ENCODE peak calls at places on chromosomes 5 and 9, in four cellular contexts. E is HCT116, C is SK-N-SH, O is HepG2. G is an unnamed sample.

GRCh38 chr9:14347408-14348224 is 33.7 kb upstream of the NFIB start:
- DNase-seq in E (no peak), C (peak), O (no peak), G (no peak)

GRCh38 chr9:14768561-14769234 is 46.2 kb upstream of the CER1 start:
- DNase-seq in E (peak), C (peak), O (peak), G (no peak)

GRCh38 chr5:52544738-52545137 is 243.0 kb upstream of the ITGA1 start:
- DNase-seq in E (no peak), C (no peak), O (no peak), G (no peak)

GRCh38 chr9:95516736-95517558 is at the start of gene PTCH1:
- DNase-seq in E (no peak), C (peak), O (no peak), G (peak)

GRCh38 chr9:123176230-123176629 is 92.2 kb downstream of the STRBP start:
- DNase-seq in E (no peak), C (no peak), O (no peak), G (no peak)

GRCh38 chr5:6710078-6710477 is 3.2 kb upstream of the TENT4A start:
- DNase-seq in E (no peak), C (no peak), O (no peak), G (no peak)

GRCh38 chr5:89353837-89354551 is 471.0 kb upstream of the MEF2C start:
- DNase-seq in E (no peak), C (no peak), O (no peak), G (no peak)

GRCh38 chr9:126232461-126232860 is 94.2 kb upstream of the MVB12B start:
- DNase-seq in E (no peak), C (peak), O (no peak), G (no peak)

GRCh38 chr5:57777174-57777581 is 294.6 kb upstream of the ACTBL2 start:
- DNase-seq in E (no peak), C (no peak), O (no peak), G (no peak)

GRCh38 chr9:73125651-73126050 is 26.0 kb upstream of the ANXA1 start:
- DNase-seq in E (no peak), C (no peak), O (no peak), G (no peak)

GRCh38 chr9:134568116-134568515 is 73.5 kb upstream of the COL5A1 start:
- DNase-seq in E (no peak), C (no peak), O (no peak), G (no peak)

GRCh38 chr5:125530833-125531610 is 784.6 kb upstream of the ZNF608 start:
- DNase-seq in E (no peak), C (no peak), O (no peak), G (no peak)

GRCh38 chr9:126707083-126707482 is 93.4 kb downstream of the LMX1B start:
- DNase-seq in E (no peak), C (no peak), O (no peak), G (no peak)

GRCh38 chr5:23352437-23352836 is 155.0 kb upstream of the PRDM9 start:
- DNase-seq in E (no peak), C (no peak), O (peak), G (peak)

GRCh38 chr9:97385626-97386264 is 26.2 kb upstream of the TDRD7 start:
- DNase-seq in E (no peak), C (no peak), O (no peak), G (no peak)

GRCh38 chr9:126499911-126500599 is 113.7 kb upstream of the LMX1B start:
- DNase-seq in E (no peak), C (no peak), O (no peak), G (no peak)

GRCh38 chr5:65411356-65411755 is 70.4 kb downstream of the ADAMTS6 start:
- DNase-seq in E (no peak), C (no peak), O (no peak), G (no peak)

GRCh38 chr9:129712595-129713524 is 40.0 kb downstream of the PTGES start:
- DNase-seq in E (no peak), C (no peak), O (no peak), G (no peak)

GRCh38 chr9:109914280-109915027 is 134.5 kb downstream of the PALM2AKAP2 start:
- DNase-seq in E (no peak), C (no peak), O (no peak), G (no peak)

GRCh38 chr9:114737118-114737517 is 55.1 kb upstream of the TEX48 start:
- DNase-seq in E (no peak), C (no peak), O (no peak), G (no peak)

GRCh38 chr9:36314740-36315139 is 56.5 kb upstream of the GNE start:
- DNase-seq in E (no peak), C (no peak), O (no peak), G (no peak)

DNA sequence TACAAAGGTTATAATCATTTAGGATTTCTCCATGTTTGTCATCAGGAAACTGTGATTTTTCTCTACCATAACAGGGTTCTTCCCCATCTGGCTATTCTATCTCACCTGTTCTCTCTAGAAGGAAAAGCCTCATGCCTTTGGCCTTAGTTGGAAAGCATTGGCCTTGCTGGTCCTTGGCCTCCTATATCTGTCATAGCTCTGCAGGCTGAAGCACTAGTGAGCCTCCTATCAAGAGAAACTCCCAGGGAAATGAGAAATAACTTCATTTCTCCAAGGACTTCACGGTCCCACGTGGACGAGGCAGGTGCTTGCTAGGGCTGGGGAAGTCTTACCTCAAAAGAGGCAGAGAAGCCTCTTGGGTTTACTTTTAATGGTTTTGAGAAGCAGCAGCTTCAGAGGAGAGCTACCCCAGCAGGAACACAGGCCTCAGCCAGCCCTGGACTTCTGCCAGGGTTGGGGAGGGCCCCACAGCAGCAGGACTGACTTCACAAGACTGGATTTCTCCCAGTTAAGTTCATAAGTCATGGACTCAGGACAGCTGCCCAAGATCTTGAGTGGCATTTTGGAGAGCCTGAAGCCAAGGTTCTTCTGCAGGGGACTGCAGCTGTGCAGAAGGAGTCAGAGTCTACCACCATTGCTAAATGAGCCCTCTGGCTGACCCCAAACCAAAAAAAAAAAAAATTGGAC is 15.8 kb upstream of the PSAT1 start:
- DNase-seq in E (no peak), C (peak), O (peak), G (no peak)
- TF ChIP-seq JUND in E (no peak), C (no peak), O (no peak), G (no peak)

DNA sequence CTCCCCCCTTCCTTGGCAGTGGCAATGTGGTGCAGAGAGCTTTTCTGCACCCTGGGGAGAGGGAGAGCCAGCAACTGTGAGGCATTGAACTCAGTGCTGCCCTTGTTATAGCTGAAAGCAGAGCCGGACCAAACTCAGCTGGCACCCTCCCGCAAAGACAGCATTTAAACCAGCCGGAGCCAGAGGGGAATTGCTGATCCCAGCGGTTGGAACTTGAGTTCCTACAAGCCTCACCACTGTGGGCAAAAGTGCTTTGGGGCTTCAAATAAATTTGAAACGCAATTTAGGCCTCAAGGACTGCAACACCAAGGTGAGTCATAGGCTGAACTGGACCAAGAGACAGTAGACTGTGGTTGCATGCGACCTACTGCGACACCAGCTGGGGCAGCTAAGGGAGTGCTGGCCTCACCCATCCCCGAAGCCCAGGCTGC is 207.6 kb upstream of the CDKN2B start:
- DNase-seq in E (peak), C (no peak), O (peak), G (no peak)
- TF ChIP-seq RAD21 in E (peak), C (no peak), O (no peak), G (no peak)

GRCh38 chr5:133683646-133684290 is 71.4 kb upstream of the FSTL4 start:
- DNase-seq in E (no peak), C (no peak), O (no peak), G (no peak)

GRCh38 chr5:133680830-133681555 is 68.7 kb upstream of the FSTL4 start:
- DNase-seq in E (no peak), C (peak), O (no peak), G (no peak)

GRCh38 chr5:133679534-133679933 is 67.2 kb upstream of the FSTL4 start:
- DNase-seq in E (no peak), C (no peak), O (no peak), G (no peak)

GRCh38 chr5:133682496-133682895 is 70.2 kb upstream of the FSTL4 start:
- DNase-seq in E (no peak), C (no peak), O (no peak), G (no peak)

GRCh38 chr5:133681896-133682295 is 69.6 kb upstream of the FSTL4 start:
- DNase-seq in E (no peak), C (no peak), O (no peak), G (no peak)
- TF ChIP-seq JUND in E (no peak), C (no peak), O (no peak), G (no peak)

DNA sequence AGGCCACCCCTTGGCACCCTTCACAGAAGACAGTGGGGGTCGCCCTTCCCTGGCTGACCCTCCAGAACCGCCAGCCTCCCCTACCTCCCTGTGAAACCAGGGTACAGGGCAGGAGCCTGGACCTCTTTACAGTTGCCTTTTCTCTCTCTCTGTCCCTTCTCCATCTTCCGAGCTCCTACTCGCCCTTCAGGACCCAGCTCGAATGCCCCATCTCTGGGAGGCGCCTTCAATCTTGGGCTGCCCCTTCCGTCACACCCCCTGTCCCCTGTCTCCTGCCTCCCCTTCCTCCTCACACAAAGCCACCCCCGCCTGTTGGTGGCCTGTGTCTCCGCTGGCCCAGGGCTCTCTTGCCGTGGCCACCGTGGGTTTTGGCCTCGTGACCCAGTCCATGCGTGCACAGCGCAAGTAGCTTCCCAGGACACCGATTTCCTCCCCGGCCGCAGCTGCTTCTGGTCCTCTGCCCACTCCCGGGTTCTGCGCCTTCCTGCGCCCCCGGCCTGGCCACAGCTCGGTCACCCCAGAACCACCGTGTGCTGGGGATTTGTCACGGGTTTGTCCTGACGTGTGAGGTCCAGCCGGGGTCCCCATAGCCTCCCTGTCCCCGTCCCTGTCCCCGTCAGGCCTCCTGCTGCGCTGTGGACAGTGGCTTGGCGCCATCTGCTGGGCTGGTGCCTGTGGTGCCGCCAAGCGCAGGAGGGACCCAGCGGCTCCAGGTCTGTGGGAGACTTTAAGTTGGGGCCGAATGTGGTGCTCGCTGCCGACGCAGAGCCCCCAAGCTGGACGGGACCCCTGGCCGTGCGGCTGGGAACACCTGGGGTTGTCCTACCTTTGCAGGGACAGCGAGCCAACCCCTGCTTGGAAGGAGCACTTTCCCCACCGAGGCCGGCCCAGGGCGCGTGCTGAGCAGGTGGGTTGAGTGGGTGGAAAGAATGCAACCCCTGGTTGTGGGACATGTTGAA is 4.0 kb upstream of the TMEM250 start:
- DNase-seq in E (no peak), C (peak), O (peak), G (no peak)
- TF ChIP-seq RAD21 in E (no peak), C (peak), O (peak), G (peak)

GRCh38 chr9:4739587-4740372 is 1.2 kb downstream of the AK3 start:
- DNase-seq in E (no peak), C (peak), O (no peak), G (no peak)
- TF ChIP-seq JUND in E (no peak), C (no peak), O (no peak), G (no peak)

DNA sequence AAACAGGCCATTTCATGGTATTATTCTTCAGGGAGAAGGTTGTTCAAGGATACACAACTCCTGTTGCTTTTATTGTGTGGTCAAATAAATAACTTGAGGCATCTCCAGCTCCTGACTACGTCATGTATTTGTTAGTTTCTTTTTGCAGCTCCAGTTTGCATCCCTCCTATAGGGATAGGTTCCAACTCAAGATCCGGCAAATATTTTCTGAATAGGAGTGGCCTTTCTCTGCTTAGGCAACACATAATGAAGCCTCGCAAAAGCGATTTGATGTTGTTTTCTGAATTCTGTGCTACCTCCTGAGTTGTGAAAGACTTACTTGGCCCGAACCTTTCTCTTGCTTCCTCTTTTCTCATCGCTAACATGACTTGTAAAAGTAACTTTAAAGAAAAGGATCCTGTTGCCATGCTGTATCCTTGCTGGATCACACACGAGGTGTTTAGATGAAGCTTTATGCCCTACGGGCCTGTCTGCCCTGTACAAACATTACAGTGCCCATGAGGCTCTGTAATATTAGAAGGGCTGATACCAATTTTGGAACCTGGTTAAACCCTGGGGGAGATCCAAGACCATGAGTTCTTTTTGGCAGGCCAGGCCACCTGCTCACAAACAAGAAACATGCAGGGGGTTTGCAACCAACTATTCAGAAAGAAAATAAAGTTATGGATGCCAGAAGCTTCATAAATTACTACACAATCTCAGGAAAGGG is 149.8 kb upstream of the FGF10 start:
- DNase-seq in E (no peak), C (no peak), O (no peak), G (no peak)
- TF ChIP-seq RAD21 in E (no peak), C (no peak), O (no peak), G (no peak)

GRCh38 chr5:139282195-139282557 is 11.4 kb upstream of the MATR3 start:
- DNase-seq in E (no peak), C (no peak), O (no peak), G (no peak)
- TF ChIP-seq JUND in E (no peak), C (no peak), O (no peak), G (no peak)

GRCh38 chr5:177312649-177313181 is 1.0 kb upstream of the MXD3 start:
- DNase-seq in E (peak), C (peak), O (peak), G (no peak)
- TF ChIP-seq RAD21 in E (no peak), C (no peak), O (no peak), G (no peak)